ENCODE peak calls at places on chromosomes 13 and 19, in nine cellular contexts. One of them, this sample, is unnamed.

GRCh38 chr19:54247106-54247930 is 4.7 kb upstream of the LILRA6 start:
- DNase-seq in mucosa of descending colon: no peak
- DNase-seq in nephron progenitor cell: no peak
- DNase-seq in tibial artery: no peak
- DNase-seq in upper lobe of left lung: no peak
- DNase-seq in endothelial cell: no peak
- DNase-seq in kidney epithelial cell: no peak
- DNase-seq in ovary: no peak
- DNase-seq in hepatocyte: no peak
- DNase-seq in this sample: no peak

GRCh38 chr13:46490129-46490528 is 62.8 kb upstream of the LRCH1 start:
- DNase-seq in tibial artery: no peak
- DNase-seq in upper lobe of left lung: no peak
- DNase-seq in nephron progenitor cell: no peak
- DNase-seq in ovary: no peak
- DNase-seq in endothelial cell: no peak
- DNase-seq in kidney epithelial cell: no peak
- DNase-seq in mucosa of descending colon: no peak
- DNase-seq in hepatocyte: no peak
- DNase-seq in this sample: no peak

GRCh38 chr19:37045140-37045539 is 33.1 kb upstream of the ZNF420 start:
- DNase-seq in tibial artery: no peak
- DNase-seq in hepatocyte: no peak
- DNase-seq in mucosa of descending colon: no peak
- DNase-seq in nephron progenitor cell: no peak
- DNase-seq in endothelial cell: no peak
- DNase-seq in kidney epithelial cell: no peak
- DNase-seq in upper lobe of left lung: no peak
- DNase-seq in ovary: no peak
- DNase-seq in this sample: no peak

GRCh38 chr19:20038358-20039202 is 725 bp downstream of the ZNF682 start:
- DNase-seq in mucosa of descending colon: no peak
- DNase-seq in hepatocyte: no peak
- DNase-seq in tibial artery: no peak
- DNase-seq in kidney epithelial cell: no peak
- DNase-seq in endothelial cell: no peak
- DNase-seq in nephron progenitor cell: no peak
- DNase-seq in ovary: no peak
- DNase-seq in upper lobe of left lung: no peak
- DNase-seq in this sample: no peak

GRCh38 chr19:2724148-2724557 is 3.0 kb upstream of the DIRAS1 start:
- DNase-seq in endothelial cell: no peak
- DNase-seq in kidney epithelial cell: no peak
- DNase-seq in hepatocyte: no peak
- DNase-seq in mucosa of descending colon: no peak
- DNase-seq in upper lobe of left lung: no peak
- DNase-seq in tibial artery: no peak
- DNase-seq in nephron progenitor cell: peak
- DNase-seq in ovary: no peak
- DNase-seq in this sample: no peak

GRCh38 chr13:24459234-24459633 is 53.3 kb downstream of the PARP4 start:
- DNase-seq in kidney epithelial cell: no peak
- DNase-seq in hepatocyte: no peak
- DNase-seq in nephron progenitor cell: no peak
- DNase-seq in endothelial cell: no peak
- DNase-seq in tibial artery: no peak
- DNase-seq in mucosa of descending colon: no peak
- DNase-seq in ovary: no peak
- DNase-seq in upper lobe of left lung: no peak
- DNase-seq in this sample: no peak

GRCh38 chr13:111629016-111629415 is 308.6 kb downstream of the TEX29 start:
- DNase-seq in hepatocyte: no peak
- DNase-seq in kidney epithelial cell: no peak
- DNase-seq in ovary: no peak
- DNase-seq in nephron progenitor cell: no peak
- DNase-seq in mucosa of descending colon: no peak
- DNase-seq in tibial artery: no peak
- DNase-seq in endothelial cell: no peak
- DNase-seq in upper lobe of left lung: no peak
- DNase-seq in this sample: no peak

GRCh38 chr13:73842621-73843020 is 291.6 kb downstream of the KLF12 start:
- DNase-seq in kidney epithelial cell: no peak
- DNase-seq in tibial artery: no peak
- DNase-seq in endothelial cell: no peak
- DNase-seq in hepatocyte: no peak
- DNase-seq in nephron progenitor cell: no peak
- DNase-seq in ovary: no peak
- DNase-seq in upper lobe of left lung: no peak
- DNase-seq in mucosa of descending colon: no peak
- DNase-seq in this sample: no peak

GRCh38 chr19:34330116-34330515 is 34.9 kb upstream of the GPI start:
- DNase-seq in endothelial cell: no peak
- DNase-seq in nephron progenitor cell: no peak
- DNase-seq in ovary: no peak
- DNase-seq in hepatocyte: no peak
- DNase-seq in kidney epithelial cell: no peak
- DNase-seq in upper lobe of left lung: no peak
- DNase-seq in mucosa of descending colon: no peak
- DNase-seq in tibial artery: no peak
- DNase-seq in this sample: no peak

GRCh38 chr13:29472317-29472961 is 123.0 kb downstream of the SLC7A1 start:
- DNase-seq in endothelial cell: peak
- DNase-seq in nephron progenitor cell: peak
- DNase-seq in upper lobe of left lung: no peak
- DNase-seq in hepatocyte: peak
- DNase-seq in kidney epithelial cell: no peak
- DNase-seq in mucosa of descending colon: no peak
- DNase-seq in tibial artery: peak
- DNase-seq in ovary: no peak
- DNase-seq in this sample: peak

GRCh38 chr13:46609726-46610125 is 56.8 kb downstream of the LRCH1 start:
- DNase-seq in tibial artery: no peak
- DNase-seq in ovary: no peak
- DNase-seq in nephron progenitor cell: no peak
- DNase-seq in kidney epithelial cell: no peak
- DNase-seq in endothelial cell: no peak
- DNase-seq in upper lobe of left lung: no peak
- DNase-seq in mucosa of descending colon: no peak
- DNase-seq in hepatocyte: no peak
- DNase-seq in this sample: no peak

GRCh38 chr13:32125746-32126145 is 94.2 kb downstream of the FRY start:
- DNase-seq in mucosa of descending colon: no peak
- DNase-seq in hepatocyte: no peak
- DNase-seq in endothelial cell: no peak
- DNase-seq in kidney epithelial cell: no peak
- DNase-seq in ovary: no peak
- DNase-seq in upper lobe of left lung: no peak
- DNase-seq in tibial artery: no peak
- DNase-seq in nephron progenitor cell: no peak
- DNase-seq in this sample: no peak

GRCh38 chr13:67224148-67224846 is 5.8 kb downstream of the PCDH9 start:
- DNase-seq in nephron progenitor cell: peak
- DNase-seq in ovary: peak
- DNase-seq in tibial artery: peak
- DNase-seq in kidney epithelial cell: no peak
- DNase-seq in endothelial cell: peak
- DNase-seq in upper lobe of left lung: peak
- DNase-seq in hepatocyte: peak
- DNase-seq in mucosa of descending colon: peak
- DNase-seq in this sample: peak

GRCh38 chr19:40799558-40800338 is 757 bp downstream of the EGLN2 start:
- DNase-seq in tibial artery: no peak
- DNase-seq in endothelial cell: peak
- DNase-seq in hepatocyte: peak
- DNase-seq in upper lobe of left lung: peak
- DNase-seq in kidney epithelial cell: no peak
- DNase-seq in mucosa of descending colon: peak
- DNase-seq in nephron progenitor cell: peak
- DNase-seq in ovary: peak
- DNase-seq in this sample: peak

GRCh38 chr19:9917322-9917721 is 19.0 kb downstream of the OLFM2 start:
- DNase-seq in endothelial cell: peak
- DNase-seq in tibial artery: no peak
- DNase-seq in nephron progenitor cell: peak
- DNase-seq in hepatocyte: peak
- DNase-seq in ovary: no peak
- DNase-seq in upper lobe of left lung: peak
- DNase-seq in kidney epithelial cell: no peak
- DNase-seq in mucosa of descending colon: no peak
- DNase-seq in this sample: peak

GRCh38 chr13:81659984-81660383 is 1319.1 kb upstream of the SPRY2 start:
- DNase-seq in upper lobe of left lung: no peak
- DNase-seq in nephron progenitor cell: no peak
- DNase-seq in kidney epithelial cell: no peak
- DNase-seq in hepatocyte: no peak
- DNase-seq in endothelial cell: no peak
- DNase-seq in tibial artery: no peak
- DNase-seq in ovary: no peak
- DNase-seq in mucosa of descending colon: no peak
- DNase-seq in this sample: no peak

GRCh38 chr13:101489635-101490034 is 37.2 kb downstream of the ITGBL1 start:
- DNase-seq in upper lobe of left lung: no peak
- DNase-seq in ovary: no peak
- DNase-seq in hepatocyte: no peak
- DNase-seq in endothelial cell: no peak
- DNase-seq in tibial artery: no peak
- DNase-seq in nephron progenitor cell: no peak
- DNase-seq in kidney epithelial cell: no peak
- DNase-seq in mucosa of descending colon: no peak
- DNase-seq in this sample: no peak

GRCh38 chr19:49915271-49915670 is 13.7 kb upstream of the ATF5 start:
- DNase-seq in ovary: no peak
- DNase-seq in endothelial cell: no peak
- DNase-seq in upper lobe of left lung: no peak
- DNase-seq in hepatocyte: no peak
- DNase-seq in mucosa of descending colon: no peak
- DNase-seq in kidney epithelial cell: no peak
- DNase-seq in tibial artery: no peak
- DNase-seq in nephron progenitor cell: no peak
- DNase-seq in this sample: no peak
- TF ChIP-seq CTCF in ovary: no peak
- TF ChIP-seq CTCF in endothelial cell: peak
- TF ChIP-seq CTCF in upper lobe of left lung: no peak
- TF ChIP-seq CTCF in hepatocyte: no peak
- TF ChIP-seq CTCF in mucosa of descending colon: no peak
- TF ChIP-seq CTCF in kidney epithelial cell: peak
- TF ChIP-seq CTCF in tibial artery: no peak
- TF ChIP-seq CTCF in nephron progenitor cell: no peak
- TF ChIP-seq CTCF in this sample: no peak

DNA sequence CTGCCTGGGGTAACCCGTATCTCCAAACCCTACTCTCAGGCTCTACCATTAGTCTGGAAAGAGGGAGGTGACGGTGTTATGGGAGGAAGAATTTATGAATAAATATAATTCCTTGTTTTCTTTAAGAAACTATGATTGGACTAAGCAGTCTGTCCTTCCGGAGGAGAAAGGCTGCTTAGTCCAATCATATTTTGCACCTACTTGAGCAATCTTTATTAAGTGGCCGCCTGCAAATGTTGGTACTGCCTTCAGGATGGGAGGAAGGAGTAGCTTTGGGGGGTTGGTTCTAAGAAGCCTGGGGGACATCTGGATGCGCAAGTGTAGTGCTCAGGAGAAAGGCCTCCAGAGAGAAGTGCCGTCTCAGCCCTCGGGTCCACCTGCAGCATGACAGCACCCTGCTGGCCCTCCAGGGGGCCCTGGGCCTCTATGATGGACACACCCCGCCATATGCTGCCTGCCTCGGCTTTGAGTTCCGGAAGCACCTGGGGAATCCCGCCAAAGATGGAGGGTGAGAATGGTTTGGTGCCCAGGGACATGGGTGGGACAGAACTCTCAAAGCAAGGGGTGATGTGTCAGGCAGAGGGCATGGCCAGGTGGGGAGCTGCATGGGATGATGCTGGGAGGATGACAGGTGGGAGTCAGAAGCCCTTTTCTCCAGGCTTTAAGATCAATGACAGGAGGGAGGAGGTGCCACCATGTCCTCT is 4.0 kb downstream of the ACP4 start:
- DNase-seq in kidney epithelial cell: no peak
- DNase-seq in endothelial cell: no peak
- DNase-seq in nephron progenitor cell: no peak
- DNase-seq in ovary: no peak
- DNase-seq in upper lobe of left lung: no peak
- DNase-seq in mucosa of descending colon: peak
- DNase-seq in tibial artery: no peak
- DNase-seq in hepatocyte: peak
- DNase-seq in this sample: no peak
- TF ChIP-seq CTCF in kidney epithelial cell: peak
- TF ChIP-seq CTCF in endothelial cell: no peak
- TF ChIP-seq CTCF in nephron progenitor cell: no peak
- TF ChIP-seq CTCF in ovary: no peak
- TF ChIP-seq CTCF in upper lobe of left lung: no peak
- TF ChIP-seq CTCF in mucosa of descending colon: no peak
- TF ChIP-seq CTCF in tibial artery: no peak
- TF ChIP-seq CTCF in hepatocyte: no peak
- TF ChIP-seq CTCF in this sample: peak

GRCh38 chr19:43901395-43902390 is 33.4 kb downstream of the ZNF45 start:
- DNase-seq in hepatocyte: peak
- DNase-seq in kidney epithelial cell: peak
- DNase-seq in endothelial cell: peak
- DNase-seq in tibial artery: peak
- DNase-seq in nephron progenitor cell: peak
- DNase-seq in upper lobe of left lung: peak
- DNase-seq in ovary: peak
- DNase-seq in mucosa of descending colon: peak
- DNase-seq in this sample: peak
- TF ChIP-seq CTCF in hepatocyte: no peak
- TF ChIP-seq CTCF in kidney epithelial cell: no peak
- TF ChIP-seq CTCF in endothelial cell: no peak
- TF ChIP-seq CTCF in tibial artery: no peak
- TF ChIP-seq CTCF in nephron progenitor cell: no peak
- TF ChIP-seq CTCF in upper lobe of left lung: no peak
- TF ChIP-seq CTCF in ovary: no peak
- TF ChIP-seq CTCF in mucosa of descending colon: no peak
- TF ChIP-seq CTCF in this sample: no peak

DNA sequence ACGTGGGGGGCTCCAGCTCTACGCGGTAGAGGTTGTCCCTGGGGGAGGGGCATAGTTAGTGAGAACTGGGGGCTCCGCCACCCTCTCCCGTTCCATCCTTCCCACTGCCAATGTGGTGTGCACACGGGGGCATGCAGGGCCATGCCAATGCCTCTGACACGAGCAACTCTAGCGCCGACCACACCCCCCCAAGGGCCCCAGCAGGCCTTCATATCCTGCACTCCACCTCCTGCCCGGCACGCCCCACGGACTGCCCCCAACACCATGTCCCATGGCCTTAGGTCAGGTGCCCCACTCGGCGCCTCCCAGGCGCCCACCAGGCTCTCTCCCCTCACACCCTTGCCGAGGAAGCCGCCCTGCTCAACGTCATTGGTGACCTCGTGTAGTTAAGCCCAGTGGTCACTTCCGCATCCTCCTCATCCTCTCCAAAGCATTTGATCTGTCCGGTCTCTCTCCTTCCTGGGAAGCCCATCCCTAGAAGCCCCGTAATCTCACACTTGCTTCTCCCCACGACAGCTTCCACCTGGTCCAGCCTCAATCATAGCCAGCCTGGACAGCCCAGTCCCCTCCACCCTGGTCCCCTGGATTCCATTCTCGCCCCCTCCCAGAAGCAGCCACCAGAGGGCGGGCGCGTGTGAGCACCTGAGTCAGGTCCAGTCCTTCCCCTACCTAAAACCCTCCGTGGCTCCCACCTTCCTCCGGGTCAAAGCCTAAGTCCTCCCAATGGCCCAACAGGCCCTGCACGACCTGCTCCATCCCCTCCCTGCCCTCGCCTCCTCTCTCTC is 2.1 kb downstream of the SEMA6B start:
- DNase-seq in nephron progenitor cell: peak
- DNase-seq in kidney epithelial cell: no peak
- DNase-seq in hepatocyte: peak
- DNase-seq in tibial artery: no peak
- DNase-seq in ovary: peak
- DNase-seq in upper lobe of left lung: no peak
- DNase-seq in mucosa of descending colon: no peak
- DNase-seq in endothelial cell: no peak
- DNase-seq in this sample: no peak
- TF ChIP-seq CTCF in nephron progenitor cell: no peak
- TF ChIP-seq CTCF in kidney epithelial cell: peak
- TF ChIP-seq CTCF in hepatocyte: no peak
- TF ChIP-seq CTCF in tibial artery: no peak
- TF ChIP-seq CTCF in ovary: no peak
- TF ChIP-seq CTCF in upper lobe of left lung: no peak
- TF ChIP-seq CTCF in mucosa of descending colon: no peak
- TF ChIP-seq CTCF in endothelial cell: no peak
- TF ChIP-seq CTCF in this sample: peak

This sample was measured in neural crest cell.